ENCODE peak calls at places on chromosomes 16 and 17, in nine cellular contexts. One of them, this sample, is unnamed.

GRCh38 chr16:49876716-49877129 is 20.8 kb upstream of the ZNF423 start:
- DNase-seq in mammary epithelial cell: no peak
- DNase-seq in fibroblast of pulmonary artery: peak
- DNase-seq in cardiac fibroblast: peak
- DNase-seq in fibroblast of lung: no peak
- DNase-seq in BE2C: peak
- DNase-seq in SK-N-SH: peak
- DNase-seq in heart right ventricle: peak
- DNase-seq in psoas muscle: peak
- DNase-seq in this sample: peak

GRCh38 chr16:53809088-53809951 is 105.4 kb downstream of the FTO start:
- DNase-seq in cardiac fibroblast: peak
- DNase-seq in heart right ventricle: no peak
- DNase-seq in BE2C: no peak
- DNase-seq in mammary epithelial cell: peak
- DNase-seq in SK-N-SH: no peak
- DNase-seq in psoas muscle: no peak
- DNase-seq in fibroblast of pulmonary artery: peak
- DNase-seq in fibroblast of lung: peak
- DNase-seq in this sample: peak

GRCh38 chr16:16163571-16163970 is 59.7 kb downstream of the ABCC6 start:
- DNase-seq in mammary epithelial cell: no peak
- DNase-seq in cardiac fibroblast: no peak
- DNase-seq in SK-N-SH: no peak
- DNase-seq in heart right ventricle: no peak
- DNase-seq in fibroblast of pulmonary artery: no peak
- DNase-seq in fibroblast of lung: no peak
- DNase-seq in BE2C: no peak
- DNase-seq in psoas muscle: no peak
- DNase-seq in this sample: no peak

GRCh38 chr17:4733073-4733531 is 1.9 kb downstream of the MED11 start:
- DNase-seq in cardiac fibroblast: no peak
- DNase-seq in psoas muscle: no peak
- DNase-seq in heart right ventricle: no peak
- DNase-seq in fibroblast of lung: no peak
- DNase-seq in mammary epithelial cell: no peak
- DNase-seq in SK-N-SH: no peak
- DNase-seq in BE2C: no peak
- DNase-seq in fibroblast of pulmonary artery: no peak
- DNase-seq in this sample: no peak

GRCh38 chr16:24452724-24453123 is 86.6 kb upstream of the RBBP6 start:
- DNase-seq in fibroblast of pulmonary artery: no peak
- DNase-seq in fibroblast of lung: no peak
- DNase-seq in psoas muscle: no peak
- DNase-seq in heart right ventricle: no peak
- DNase-seq in SK-N-SH: no peak
- DNase-seq in cardiac fibroblast: no peak
- DNase-seq in BE2C: no peak
- DNase-seq in mammary epithelial cell: no peak
- DNase-seq in this sample: no peak

GRCh38 chr16:23857901-23858300 is 22.1 kb downstream of the PRKCB start:
- DNase-seq in cardiac fibroblast: no peak
- DNase-seq in SK-N-SH: no peak
- DNase-seq in heart right ventricle: no peak
- DNase-seq in psoas muscle: no peak
- DNase-seq in mammary epithelial cell: no peak
- DNase-seq in fibroblast of lung: no peak
- DNase-seq in BE2C: no peak
- DNase-seq in fibroblast of pulmonary artery: no peak
- DNase-seq in this sample: no peak

GRCh38 chr16:28554634-28555423 is 1.1 kb downstream of the SGF29 start:
- DNase-seq in BE2C: no peak
- DNase-seq in mammary epithelial cell: no peak
- DNase-seq in heart right ventricle: no peak
- DNase-seq in fibroblast of lung: no peak
- DNase-seq in fibroblast of pulmonary artery: no peak
- DNase-seq in psoas muscle: no peak
- DNase-seq in cardiac fibroblast: no peak
- DNase-seq in SK-N-SH: no peak
- DNase-seq in this sample: no peak

GRCh38 chr17:58308985-58309917 is 19.3 kb downstream of the TSPOAP1 start:
- DNase-seq in cardiac fibroblast: no peak
- DNase-seq in fibroblast of pulmonary artery: no peak
- DNase-seq in psoas muscle: no peak
- DNase-seq in BE2C: no peak
- DNase-seq in heart right ventricle: no peak
- DNase-seq in SK-N-SH: peak
- DNase-seq in fibroblast of lung: no peak
- DNase-seq in mammary epithelial cell: no peak
- DNase-seq in this sample: no peak

GRCh38 chr16:56424791-56425438 is 430 bp downstream of the AMFR start:
- DNase-seq in cardiac fibroblast: peak
- DNase-seq in BE2C: peak
- DNase-seq in fibroblast of pulmonary artery: no peak
- DNase-seq in fibroblast of lung: peak
- DNase-seq in heart right ventricle: peak
- DNase-seq in psoas muscle: peak
- DNase-seq in SK-N-SH: peak
- DNase-seq in mammary epithelial cell: no peak
- DNase-seq in this sample: no peak

GRCh38 chr16:88681709-88682451 is 4.4 kb downstream of the SNAI3 start:
- DNase-seq in cardiac fibroblast: no peak
- DNase-seq in SK-N-SH: peak
- DNase-seq in fibroblast of pulmonary artery: no peak
- DNase-seq in psoas muscle: no peak
- DNase-seq in fibroblast of lung: peak
- DNase-seq in heart right ventricle: no peak
- DNase-seq in BE2C: no peak
- DNase-seq in mammary epithelial cell: no peak
- DNase-seq in this sample: no peak

GRCh38 chr17:55710829-55711496 is 11.7 kb downstream of the TMEM100 start:
- DNase-seq in mammary epithelial cell: no peak
- DNase-seq in fibroblast of pulmonary artery: no peak
- DNase-seq in heart right ventricle: no peak
- DNase-seq in SK-N-SH: no peak
- DNase-seq in psoas muscle: no peak
- DNase-seq in fibroblast of lung: no peak
- DNase-seq in cardiac fibroblast: no peak
- DNase-seq in BE2C: no peak
- DNase-seq in this sample: no peak

GRCh38 chr16:89572042-89572441 is 3.5 kb upstream of the CPNE7 start:
- DNase-seq in fibroblast of pulmonary artery: no peak
- DNase-seq in heart right ventricle: no peak
- DNase-seq in SK-N-SH: no peak
- DNase-seq in fibroblast of lung: no peak
- DNase-seq in cardiac fibroblast: no peak
- DNase-seq in mammary epithelial cell: no peak
- DNase-seq in BE2C: no peak
- DNase-seq in psoas muscle: no peak
- DNase-seq in this sample: no peak

GRCh38 chr16:369275-369865 is 968 bp downstream of the MRPL28 start:
- DNase-seq in SK-N-SH: no peak
- DNase-seq in heart right ventricle: no peak
- DNase-seq in mammary epithelial cell: no peak
- DNase-seq in cardiac fibroblast: no peak
- DNase-seq in fibroblast of lung: no peak
- DNase-seq in psoas muscle: no peak
- DNase-seq in fibroblast of pulmonary artery: no peak
- DNase-seq in BE2C: no peak
- DNase-seq in this sample: no peak
- H3K4me3 ChIP-seq in SK-N-SH: peak
- H3K4me3 ChIP-seq in heart right ventricle: peak
- H3K4me3 ChIP-seq in mammary epithelial cell: peak
- H3K4me3 ChIP-seq in cardiac fibroblast: peak
- H3K4me3 ChIP-seq in fibroblast of lung: peak
- H3K4me3 ChIP-seq in psoas muscle: peak
- H3K4me3 ChIP-seq in fibroblast of pulmonary artery: peak
- H3K4me3 ChIP-seq in BE2C: no peak
- H3K4me3 ChIP-seq in this sample: peak

GRCh38 chr17:78715876-78716275 is 66.2 kb downstream of the CYTH1 start:
- DNase-seq in fibroblast of pulmonary artery: no peak
- DNase-seq in heart right ventricle: no peak
- DNase-seq in cardiac fibroblast: no peak
- DNase-seq in fibroblast of lung: no peak
- DNase-seq in BE2C: no peak
- DNase-seq in psoas muscle: no peak
- DNase-seq in mammary epithelial cell: no peak
- DNase-seq in SK-N-SH: no peak
- DNase-seq in this sample: no peak

GRCh38 chr17:78718575-78719209 is 63.4 kb downstream of the CYTH1 start:
- DNase-seq in psoas muscle: no peak
- DNase-seq in mammary epithelial cell: no peak
- DNase-seq in heart right ventricle: no peak
- DNase-seq in cardiac fibroblast: no peak
- DNase-seq in SK-N-SH: no peak
- DNase-seq in fibroblast of lung: no peak
- DNase-seq in BE2C: no peak
- DNase-seq in fibroblast of pulmonary artery: no peak
- DNase-seq in this sample: no peak

GRCh38 chr17:78716292-78716691 is 65.8 kb downstream of the CYTH1 start:
- DNase-seq in SK-N-SH: peak
- DNase-seq in psoas muscle: no peak
- DNase-seq in cardiac fibroblast: no peak
- DNase-seq in mammary epithelial cell: no peak
- DNase-seq in fibroblast of lung: no peak
- DNase-seq in BE2C: no peak
- DNase-seq in fibroblast of pulmonary artery: no peak
- DNase-seq in heart right ventricle: no peak
- DNase-seq in this sample: no peak

GRCh38 chr17:78716814-78717393 is 65.2 kb downstream of the CYTH1 start:
- DNase-seq in BE2C: peak
- DNase-seq in SK-N-SH: peak
- DNase-seq in heart right ventricle: peak
- DNase-seq in fibroblast of lung: peak
- DNase-seq in psoas muscle: peak
- DNase-seq in fibroblast of pulmonary artery: peak
- DNase-seq in mammary epithelial cell: peak
- DNase-seq in cardiac fibroblast: peak
- DNase-seq in this sample: peak

GRCh38 chr17:78717431-78717980 is 64.6 kb downstream of the CYTH1 start:
- DNase-seq in fibroblast of lung: peak
- DNase-seq in cardiac fibroblast: peak
- DNase-seq in SK-N-SH: peak
- DNase-seq in heart right ventricle: no peak
- DNase-seq in BE2C: peak
- DNase-seq in mammary epithelial cell: peak
- DNase-seq in psoas muscle: no peak
- DNase-seq in fibroblast of pulmonary artery: peak
- DNase-seq in this sample: peak
- H3K4me3 ChIP-seq in fibroblast of lung: peak
- H3K4me3 ChIP-seq in cardiac fibroblast: peak
- H3K4me3 ChIP-seq in SK-N-SH: peak
- H3K4me3 ChIP-seq in heart right ventricle: peak
- H3K4me3 ChIP-seq in BE2C: peak
- H3K4me3 ChIP-seq in mammary epithelial cell: peak
- H3K4me3 ChIP-seq in psoas muscle: peak
- H3K4me3 ChIP-seq in fibroblast of pulmonary artery: peak
- H3K4me3 ChIP-seq in this sample: peak

GRCh38 chr16:1378087-1378803 is 26.5 kb downstream of the GNPTG start:
- DNase-seq in heart right ventricle: no peak
- DNase-seq in BE2C: no peak
- DNase-seq in fibroblast of lung: no peak
- DNase-seq in cardiac fibroblast: no peak
- DNase-seq in fibroblast of pulmonary artery: no peak
- DNase-seq in mammary epithelial cell: no peak
- DNase-seq in psoas muscle: no peak
- DNase-seq in SK-N-SH: no peak
- DNase-seq in this sample: peak
- H3K4me3 ChIP-seq in heart right ventricle: peak
- H3K4me3 ChIP-seq in BE2C: peak
- H3K4me3 ChIP-seq in fibroblast of lung: no peak
- H3K4me3 ChIP-seq in cardiac fibroblast: peak
- H3K4me3 ChIP-seq in fibroblast of pulmonary artery: peak
- H3K4me3 ChIP-seq in mammary epithelial cell: no peak
- H3K4me3 ChIP-seq in psoas muscle: peak
- H3K4me3 ChIP-seq in SK-N-SH: peak
- H3K4me3 ChIP-seq in this sample: peak

DNA sequence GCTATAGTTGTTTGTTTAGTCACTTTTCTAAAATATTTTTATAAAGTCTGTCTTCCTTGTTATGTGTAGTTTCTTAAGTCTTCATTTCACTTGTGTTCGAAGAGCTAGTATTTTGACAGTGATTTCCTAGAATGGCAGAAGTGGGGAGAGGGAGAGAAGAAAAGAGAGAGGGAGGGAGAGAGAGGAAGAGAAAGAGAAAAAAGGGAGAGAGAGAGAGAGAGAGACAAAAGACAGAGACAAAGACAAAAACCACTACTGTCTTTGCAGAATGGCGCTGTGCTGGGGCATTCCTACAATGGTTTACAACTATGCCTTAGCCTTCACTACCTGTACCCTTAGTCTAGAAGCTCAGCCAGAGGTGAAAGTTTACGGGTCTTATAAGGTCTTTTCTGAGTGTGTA is 90.5 kb downstream of the CA4 start:
- DNase-seq in psoas muscle: no peak
- DNase-seq in fibroblast of lung: no peak
- DNase-seq in SK-N-SH: no peak
- DNase-seq in mammary epithelial cell: no peak
- DNase-seq in cardiac fibroblast: no peak
- DNase-seq in heart right ventricle: no peak
- DNase-seq in fibroblast of pulmonary artery: no peak
- DNase-seq in BE2C: no peak
- DNase-seq in this sample: no peak
- H3K4me3 ChIP-seq in psoas muscle: no peak
- H3K4me3 ChIP-seq in fibroblast of lung: no peak
- H3K4me3 ChIP-seq in SK-N-SH: no peak
- H3K4me3 ChIP-seq in mammary epithelial cell: no peak
- H3K4me3 ChIP-seq in cardiac fibroblast: no peak
- H3K4me3 ChIP-seq in heart right ventricle: no peak
- H3K4me3 ChIP-seq in fibroblast of pulmonary artery: no peak
- H3K4me3 ChIP-seq in BE2C: no peak
- H3K4me3 ChIP-seq in this sample: no peak

DNA sequence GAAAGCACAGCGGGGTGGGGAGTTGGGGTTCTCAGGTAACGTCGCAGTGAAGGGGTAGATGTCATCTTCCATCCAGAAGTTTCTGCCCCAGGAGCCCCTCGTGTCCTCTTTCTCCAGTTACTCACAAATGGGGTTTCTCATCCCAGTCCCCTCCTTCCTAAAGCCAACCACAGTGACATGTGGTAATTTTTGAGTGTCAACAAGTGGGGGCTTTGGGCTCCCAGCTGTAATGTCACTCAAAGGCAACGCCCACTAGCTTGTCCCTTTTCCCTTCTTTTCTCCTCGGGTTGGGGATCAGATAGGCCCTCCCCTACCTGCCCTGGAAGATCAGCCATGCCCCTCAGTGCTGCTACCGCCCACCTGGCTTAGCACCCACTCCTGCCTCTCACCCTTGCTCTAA is 14.4 kb downstream of the IRX5 start:
- DNase-seq in heart right ventricle: no peak
- DNase-seq in mammary epithelial cell: no peak
- DNase-seq in cardiac fibroblast: no peak
- DNase-seq in fibroblast of pulmonary artery: no peak
- DNase-seq in SK-N-SH: no peak
- DNase-seq in BE2C: no peak
- DNase-seq in psoas muscle: no peak
- DNase-seq in fibroblast of lung: no peak
- DNase-seq in this sample: no peak
- H3K4me3 ChIP-seq in heart right ventricle: no peak
- H3K4me3 ChIP-seq in mammary epithelial cell: no peak
- H3K4me3 ChIP-seq in cardiac fibroblast: no peak
- H3K4me3 ChIP-seq in fibroblast of pulmonary artery: no peak
- H3K4me3 ChIP-seq in SK-N-SH: no peak
- H3K4me3 ChIP-seq in BE2C: no peak
- H3K4me3 ChIP-seq in psoas muscle: no peak
- H3K4me3 ChIP-seq in fibroblast of lung: no peak
- H3K4me3 ChIP-seq in this sample: no peak

GRCh38 chr16:67661864-67662652 is 1.3 kb downstream of the PARD6A start:
- DNase-seq in heart right ventricle: no peak
- DNase-seq in mammary epithelial cell: no peak
- DNase-seq in SK-N-SH: no peak
- DNase-seq in fibroblast of pulmonary artery: no peak
- DNase-seq in fibroblast of lung: no peak
- DNase-seq in psoas muscle: no peak
- DNase-seq in BE2C: peak
- DNase-seq in cardiac fibroblast: no peak
- DNase-seq in this sample: no peak
- H3K4me3 ChIP-seq in heart right ventricle: no peak
- H3K4me3 ChIP-seq in mammary epithelial cell: no peak
- H3K4me3 ChIP-seq in SK-N-SH: no peak
- H3K4me3 ChIP-seq in fibroblast of pulmonary artery: no peak
- H3K4me3 ChIP-seq in fibroblast of lung: no peak
- H3K4me3 ChIP-seq in psoas muscle: peak
- H3K4me3 ChIP-seq in BE2C: no peak
- H3K4me3 ChIP-seq in cardiac fibroblast: no peak
- H3K4me3 ChIP-seq in this sample: peak